ENCODE peak calls at places on chromosomes 4 and X, in five cellular contexts. F is A673; V is tibial artery; U is naive thymus-derived CD4-positive, alpha-beta T cell; P is heart right ventricle. B is an unnamed sample.

GRCh38 chrX:16992902-16993301 is 46.4 kb downstream of the REPS2 start:
- DNase-seq in U (no peak), V (no peak), P (no peak), F (no peak), B (no peak)

GRCh38 chrX:150692837-150693781 is at the start of gene MTMR1:
- DNase-seq in V (peak), P (peak), F (peak), U (peak), B (peak)

GRCh38 chr4:155612074-155612473 is 54.6 kb upstream of the GUCY1A1 start:
- DNase-seq in P (no peak), U (no peak), F (no peak), V (no peak), B (no peak)

GRCh38 chr4:39626261-39626660 is 12.4 kb downstream of the SMIM14 start:
- DNase-seq in F (no peak), V (no peak), U (no peak), P (no peak), B (no peak)

GRCh38 chr4:183097251-183098079 is 1.6 kb upstream of the WWC2 start:
- DNase-seq in F (no peak), V (peak), P (peak), U (peak), B (no peak)

GRCh38 chr4:101981756-101982155 is 191.2 kb downstream of the BANK1 start:
- DNase-seq in F (no peak), V (no peak), P (no peak), U (no peak), B (no peak)

GRCh38 chrX:6382284-6382683 is 152.6 kb downstream of the VCX3A start:
- DNase-seq in U (no peak), F (no peak), V (no peak), P (no peak), B (no peak)

GRCh38 chrX:45322382-45322781 is 121.7 kb upstream of the DIPK2B start:
- DNase-seq in P (no peak), U (peak), F (peak), V (peak), B (no peak)

GRCh38 chrX:1537031-1537715 is at the start of gene P2RY8:
- DNase-seq in V (peak), P (peak), F (peak), U (peak), B (peak)

GRCh38 chr4:123871351-123871750 is 474.8 kb downstream of the SPRY1 start:
- DNase-seq in V (no peak), P (no peak), U (no peak), F (no peak), B (no peak)

GRCh38 chr4:82223715-82224114 is 150.1 kb downstream of the HNRNPD start:
- DNase-seq in P (no peak), F (peak), V (peak), U (peak), B (peak)

GRCh38 chrX:110614596-110614995 is 181.0 kb downstream of the CHRDL1 start:
- DNase-seq in P (no peak), F (no peak), V (no peak), U (no peak), B (no peak)
- H3K4me3 ChIP-seq in P (no peak), F (no peak), V (no peak), U (no peak), B (no peak)

DNA sequence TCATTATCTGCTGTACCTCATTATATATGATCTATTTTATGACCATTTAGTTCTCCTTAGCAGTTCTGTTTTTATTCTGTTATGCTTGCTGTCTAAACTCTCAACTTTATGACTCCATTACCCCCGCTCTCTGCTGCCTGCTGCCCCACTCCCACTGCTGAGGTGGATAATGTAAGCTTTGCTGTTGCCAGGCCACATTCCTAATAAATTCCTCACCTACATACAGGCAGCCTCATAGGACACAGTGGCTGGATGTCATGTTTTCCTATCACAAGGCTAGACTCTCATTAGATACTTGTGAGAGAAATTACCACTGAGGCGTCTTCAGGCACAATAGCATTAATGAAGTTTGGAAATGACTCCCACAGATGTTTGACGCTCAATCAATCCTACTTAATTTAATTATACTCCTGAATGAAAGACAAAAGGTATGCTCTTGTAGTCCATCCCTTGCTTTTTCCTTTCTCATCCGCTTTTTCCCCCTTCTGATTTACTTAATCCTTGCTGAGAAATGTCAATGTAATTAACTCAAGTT is 497.5 kb upstream of the IGFBP7 start:
- DNase-seq in V (no peak), U (no peak), F (no peak), P (no peak), B (no peak)
- H3K27ac ChIP-seq in V (no peak), U (no peak), F (no peak), P (no peak), B (no peak)

GRCh38 chr4:186593587-186593973 is 38.2 kb upstream of the MTNR1A start:
- DNase-seq in F (no peak), U (no peak), P (no peak), V (no peak), B (no peak)
- H3K4me3 ChIP-seq in F (no peak), U (no peak), P (no peak), V (no peak), B (no peak)

GRCh38 chrX:112841820-112842157 is 1.2 kb upstream of the AMOT start:
- DNase-seq in U (no peak), V (no peak), F (no peak), P (no peak), B (no peak)
- H3K27ac ChIP-seq in U (peak), V (peak), F (no peak), P (peak), B (peak)

B was measured in CD4-positive, CD25-positive, alpha-beta regulatory T cell.